ENCODE peak calls at places on chromosomes 12 and 14, in eight cellular contexts. K, M, V, L, S, U, R and A are unnamed samples.

GRCh38 chr12:71551529-71551928 is 111.9 kb downstream of the LGR5 start:
- DNase-seq in K (no peak), M (no peak), V (peak), L (peak), S (no peak), U (no peak), R (peak), A (peak)

GRCh38 chr12:66823857-66824570 is 145.1 kb upstream of the GRIP1 start:
- DNase-seq in K (no peak), M (no peak), V (no peak), L (no peak), S (peak), U (no peak), R (no peak), A (no peak)

GRCh38 chr14:70281938-70282337 is 77.5 kb downstream of the COX16 start:
- DNase-seq in K (no peak), M (no peak), V (no peak), L (no peak), S (no peak), U (no peak), R (peak), A (no peak)

GRCh38 chr14:34580381-34580780 is 40.9 kb upstream of the EAPP start:
- DNase-seq in K (no peak), M (no peak), V (no peak), L (no peak), S (no peak), U (no peak), R (no peak), A (no peak)

GRCh38 chr12:124586756-124587155 is 19.3 kb upstream of the NCOR2 start:
- DNase-seq in K (no peak), M (no peak), V (no peak), L (no peak), S (no peak), U (no peak), R (no peak), A (no peak)

GRCh38 chr12:90090929-90091651 is 382.5 kb upstream of the ATP2B1 start:
- DNase-seq in K (no peak), M (peak), V (peak), L (peak), S (peak), U (no peak), R (no peak), A (peak)

GRCh38 chr12:68623984-68624383 is 13.3 kb downstream of the RAP1B start:
- DNase-seq in K (no peak), M (no peak), V (no peak), L (no peak), S (no peak), U (no peak), R (no peak), A (peak)

GRCh38 chr12:57195655-57196371 is 20.8 kb upstream of the NXPH4 start:
- DNase-seq in K (no peak), M (no peak), V (no peak), L (peak), S (no peak), U (no peak), R (no peak), A (no peak)

GRCh38 chr14:56294125-56294524 is 175.9 kb downstream of the PELI2 start:
- DNase-seq in K (no peak), M (no peak), V (no peak), L (no peak), S (no peak), U (no peak), R (peak), A (no peak)

GRCh38 chr12:116442981-116443380 is 116.2 kb upstream of the MAP1LC3B2 start:
- DNase-seq in K (no peak), M (no peak), V (no peak), L (peak), S (no peak), U (no peak), R (no peak), A (peak)

GRCh38 chr12:50246873-50247612 is 36.3 kb downstream of the LIMA1 start:
- DNase-seq in K (peak), M (peak), V (peak), L (peak), S (peak), U (peak), R (no peak), A (peak)

GRCh38 chr12:103334447-103334846 is 161.3 kb downstream of the C12orf42 start:
- DNase-seq in K (no peak), M (no peak), V (no peak), L (no peak), S (no peak), U (no peak), R (no peak), A (no peak)

GRCh38 chr12:74293689-74294131 is 243.9 kb upstream of the ATXN7L3B start:
- DNase-seq in K (no peak), M (no peak), V (no peak), L (no peak), S (no peak), U (no peak), R (no peak), A (no peak)

GRCh38 chr14:57866199-57866755 is 385 bp upstream of the SLC35F4 start:
- DNase-seq in K (no peak), M (no peak), V (no peak), L (no peak), S (no peak), U (no peak), R (peak), A (no peak)

GRCh38 chr14:75926431-75926830 is 55.4 kb downstream of the TGFB3 start:
- DNase-seq in K (no peak), M (no peak), V (no peak), L (no peak), S (no peak), U (no peak), R (no peak), A (peak)
- TF ChIP-seq CTCF in K (no peak), M (no peak), V (no peak), L (no peak), S (peak), U (no peak), R (peak), A (no peak)

GRCh38 chr12:118220697-118221096 is 84.8 kb downstream of the PEBP1 start:
- DNase-seq in K (no peak), M (no peak), V (no peak), L (no peak), S (no peak), U (no peak), R (no peak), A (peak)

GRCh38 chr12:118219106-118219505 is 83.2 kb downstream of the PEBP1 start:
- DNase-seq in K (no peak), M (no peak), V (no peak), L (no peak), S (no peak), U (no peak), R (no peak), A (no peak)

DNA sequence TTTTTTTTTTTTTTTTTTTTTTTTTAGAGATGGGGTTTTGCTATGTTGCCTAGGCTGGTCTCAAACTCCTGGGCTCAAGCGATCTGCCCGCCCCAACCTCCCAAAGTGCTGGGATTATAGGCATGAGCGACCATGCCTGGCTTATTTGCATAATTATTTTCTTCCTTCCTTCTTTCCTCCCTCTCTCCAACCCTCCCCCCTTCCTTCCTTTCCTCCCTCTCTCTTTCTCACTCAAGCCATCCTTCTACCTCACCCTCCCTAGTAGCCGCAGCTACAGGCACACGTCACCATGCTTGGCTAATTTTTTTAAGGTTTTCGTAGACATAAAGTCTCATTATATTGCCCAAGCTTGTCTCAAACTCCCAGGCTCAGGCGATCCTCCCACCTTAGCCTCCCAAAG is 83.8 kb downstream of the PEBP1 start:
- DNase-seq in K (no peak), M (no peak), V (no peak), L (no peak), S (no peak), U (no peak), R (no peak), A (no peak)
- H3K4me3 ChIP-seq in K (no peak), M (no peak), V (no peak), L (no peak), S (no peak), U (no peak), R (no peak), A (no peak)

DNA sequence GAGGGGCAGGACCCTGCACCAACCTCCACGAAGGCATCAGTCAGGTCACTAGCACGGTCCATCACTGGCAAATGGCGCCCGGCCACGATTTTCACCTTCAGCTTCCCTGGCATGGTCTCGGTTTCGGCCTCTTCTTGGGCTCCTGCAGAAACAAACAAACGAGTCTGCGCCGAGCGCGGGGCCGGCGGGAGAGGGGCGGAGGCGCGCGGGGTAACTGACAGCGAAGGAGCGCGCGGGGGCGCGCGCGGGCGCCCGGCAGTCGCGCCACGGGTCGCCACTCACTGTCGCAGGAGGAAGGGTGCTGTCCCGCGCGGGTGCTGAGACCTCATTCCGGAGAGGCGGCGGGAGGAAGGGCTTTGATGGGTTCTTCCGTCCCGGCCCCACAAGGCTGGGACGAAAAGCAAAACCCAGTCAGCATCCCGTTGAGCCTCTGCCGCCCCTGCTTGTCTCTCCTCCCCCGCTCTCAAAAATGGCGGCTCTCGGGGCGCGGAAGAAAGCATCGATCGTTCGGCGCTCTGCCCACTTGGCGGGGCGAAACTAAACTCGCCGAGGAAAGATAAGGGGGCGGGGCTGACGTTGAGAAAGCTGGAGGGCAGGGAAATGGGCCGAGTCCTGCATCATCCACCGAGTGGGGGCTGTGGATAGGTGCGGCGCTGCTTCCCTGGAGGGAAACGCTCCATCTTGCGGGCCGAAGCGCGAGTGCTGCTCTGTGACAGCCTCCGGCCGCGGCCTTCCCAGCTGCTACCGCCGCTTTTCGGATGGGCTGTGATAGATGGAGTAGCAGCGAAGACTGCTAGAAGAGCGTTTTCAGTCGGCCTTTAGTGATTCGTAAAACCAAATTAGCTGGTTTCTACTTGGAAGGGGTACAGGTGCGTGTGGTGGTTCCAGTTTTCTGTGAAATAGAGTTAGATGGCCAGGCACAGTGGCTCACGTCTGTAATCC is at the start of gene C2CD5:
- DNase-seq in K (peak), M (peak), V (peak), L (peak), S (no peak), U (peak), R (peak), A (peak)
- TF ChIP-seq CTCF in K (peak), M (peak), V (peak), L (peak), S (peak), U (peak), R (no peak), A (peak)

GRCh38 chr12:83390186-83390585 is 703.5 kb downstream of the TMTC2 start:
- DNase-seq in K (no peak), M (no peak), V (no peak), L (no peak), S (no peak), U (no peak), R (no peak), A (no peak)
- H3K4me3 ChIP-seq in K (no peak), M (no peak), V (no peak), L (no peak), S (no peak), U (no peak), R (no peak), A (no peak)

GRCh38 chr12:63420206-63420644 is 248.1 kb downstream of the DPY19L2 start:
- DNase-seq in K (no peak), M (no peak), V (peak), L (peak), S (peak), U (peak), R (peak), A (peak)
- TF ChIP-seq CTCF in K (no peak), M (no peak), V (peak), L (peak), S (peak), U (peak), R (peak), A (peak)